ENCODE peak calls at places on chromosomes 5 and 9, in four cellular contexts. S is PC-3, C is adrenal gland, P is mucosa of descending colon. L is an unnamed sample.

GRCh38 chr5:83802686-83803085 is 82.0 kb upstream of the HAPLN1 start:
- DNase-seq in S (peak), C (no peak), P (no peak), L (no peak)

GRCh38 chr9:37408933-37409710 is 13.4 kb upstream of the GRHPR start:
- DNase-seq in S (no peak), C (no peak), P (no peak), L (no peak)

GRCh38 chr9:132020845-132021510 is 58.7 kb downstream of the MED27 start:
- DNase-seq in S (peak), C (no peak), P (no peak), L (no peak)

GRCh38 chr9:134716067-134716466 is 74.5 kb downstream of the COL5A1 start:
- DNase-seq in S (no peak), C (no peak), P (no peak), L (no peak)

GRCh38 chr9:36560813-36561212 is 11.9 kb upstream of the MELK start:
- DNase-seq in S (no peak), C (no peak), P (no peak), L (peak)

GRCh38 chr5:108638021-108638420 is 109.7 kb upstream of the FER start:
- DNase-seq in S (no peak), C (no peak), P (no peak), L (no peak)

GRCh38 chr9:135468866-135469521 is 10.6 kb upstream of the PPP1R26 start:
- DNase-seq in S (peak), C (peak), P (no peak), L (no peak)

GRCh38 chr5:7759257-7759871 is 91.6 kb downstream of the CFAP90 start:
- DNase-seq in S (no peak), C (no peak), P (no peak), L (no peak)

GRCh38 chr5:1016036-1016435 is 7.4 kb downstream of the NKD2 start:
- DNase-seq in S (no peak), C (no peak), P (no peak), L (no peak)

GRCh38 chr9:124809211-124809610 is 32.3 kb downstream of the OLFML2A start:
- DNase-seq in S (no peak), C (no peak), P (no peak), L (no peak)

GRCh38 chr9:136572596-136573313 is 26.9 kb upstream of the NOTCH1 start:
- DNase-seq in S (no peak), C (no peak), P (no peak), L (no peak)

GRCh38 chr5:9358961-9359686 is 186.8 kb downstream of the SEMA5A start:
- DNase-seq in S (peak), C (no peak), P (no peak), L (peak)

GRCh38 chr5:168612123-168612522 is 33.0 kb upstream of the PANK3 start:
- DNase-seq in S (no peak), C (no peak), P (no peak), L (no peak)

GRCh38 chr5:137190441-137190840 is 308.7 kb downstream of the SPOCK1 start:
- DNase-seq in S (peak), C (no peak), P (no peak), L (no peak)

GRCh38 chr9:2788948-2789347 is 54.9 kb downstream of the PUM3 start:
- DNase-seq in S (no peak), C (no peak), P (no peak), L (no peak)

GRCh38 chr5:27708579-27708978 is 670.2 kb upstream of the CDH9 start:
- DNase-seq in S (peak), C (peak), P (no peak), L (peak)
- TF ChIP-seq CTCF in S (no peak), C (no peak), P (no peak), L (no peak)

GRCh38 chr9:81312346-81312745 is 377.0 kb downstream of the TLE1 start:
- DNase-seq in S (peak), C (no peak), P (no peak), L (peak)
- TF ChIP-seq CTCF in S (no peak), C (no peak), P (no peak), L (peak)

GRCh38 chr9:80881946-80882345 is 807.4 kb downstream of the TLE1 start:
- DNase-seq in S (no peak), C (no peak), P (no peak), L (no peak)

GRCh38 chr9:80881350-80881749 is 808.0 kb downstream of the TLE1 start:
- DNase-seq in S (no peak), C (no peak), P (no peak), L (no peak)

GRCh38 chr9:80884180-80884579 is 805.2 kb downstream of the TLE1 start:
- DNase-seq in S (no peak), C (no peak), P (no peak), L (no peak)

GRCh38 chr9:80885894-80886293 is 803.5 kb downstream of the TLE1 start:
- DNase-seq in S (peak), C (no peak), P (no peak), L (peak)
- TF ChIP-seq CTCF in S (no peak), C (no peak), P (no peak), L (no peak)

GRCh38 chr5:161676109-161676508 is 9.4 kb upstream of the GABRA6 start:
- DNase-seq in S (peak), C (peak), P (no peak), L (peak)
- TF ChIP-seq CTCF in S (peak), C (peak), P (no peak), L (peak)

GRCh38 chr9:71975833-71976232 is 64.4 kb downstream of the C9orf85 start:
- DNase-seq in S (peak), C (no peak), P (no peak), L (peak)
- TF ChIP-seq CTCF in S (peak), C (no peak), P (no peak), L (no peak)

GRCh38 chr9:114154597-114155102 is 687 bp upstream of the COL27A1 start:
- DNase-seq in S (no peak), C (no peak), P (no peak), L (no peak)

GRCh38 chr9:114155967-114156294 is 594 bp downstream of the COL27A1 start:
- DNase-seq in S (no peak), C (no peak), P (no peak), L (no peak)

GRCh38 chr9:114156311-114156657 is 947 bp downstream of the COL27A1 start:
- DNase-seq in S (no peak), C (peak), P (no peak), L (no peak)

GRCh38 chr9:114155263-114155966 is at the start of gene COL27A1:
- DNase-seq in S (peak), C (peak), P (peak), L (peak)

GRCh38 chr9:114153761-114154596 is 1.4 kb upstream of the COL27A1 start:
- DNase-seq in S (peak), C (peak), P (no peak), L (no peak)
- TF ChIP-seq CTCF in S (peak), C (no peak), P (no peak), L (no peak)